ENCODE peak calls at places on chromosomes 6 and 20, in six cellular contexts. X, J, Y, N, D and B are unnamed samples.
A peak's percentile ranks its signal among the peaks of the same experiment; 100 is the strongest.

GRCh38 chr6:89353118-89353556 is 615 bp upstream of the UBE2J1 start:
- DNase-seq in D (no peak), Y (no peak), N (no peak), J (no peak), X (no peak), B (no peak)

GRCh38 chr6:13513606-13514502 is 26.5 kb upstream of the GFOD1 start:
- DNase-seq in D (no peak), J (no peak), Y (no peak), X (no peak), N (no peak), B (no peak)

GRCh38 chr6:113359155-113360140 is 497.7 kb upstream of the MARCKS start:
- DNase-seq in D (no peak), Y (peak; percentile 63), X (no peak), N (no peak), J (no peak), B (no peak)

GRCh38 chr20:4820833-4821518 is 99.3 kb downstream of the PRND start:
- DNase-seq in X (no peak), D (peak; percentile 18), Y (peak; percentile 63), J (peak; percentile 81), N (no peak), B (no peak)

GRCh38 chr20:43911066-43911465 is 3.6 kb upstream of the TOX2 start:
- DNase-seq in Y (peak; percentile 80), J (peak; percentile 62), N (no peak), X (no peak), D (peak; percentile 63), B (no peak)

GRCh38 chr6:165222315-165223025 is 86.9 kb downstream of the C6orf118 start:
- DNase-seq in Y (no peak), D (no peak), J (no peak), N (no peak), X (no peak), B (no peak)

GRCh38 chr6:38805682-38806081 is 90.6 kb downstream of the DNAH8 start:
- DNase-seq in D (no peak), J (no peak), N (no peak), Y (no peak), X (no peak), B (no peak)

GRCh38 chr6:45619211-45619760 is 241.6 kb upstream of the SUPT3H start:
- DNase-seq in Y (peak; percentile 47), X (no peak), J (no peak), D (no peak), N (no peak), B (no peak)

GRCh38 chr20:63223121-63223825 is 7.3 kb upstream of the YTHDF1 start:
- DNase-seq in J (peak; percentile 56), Y (peak; percentile 50), N (peak; percentile 62), X (peak; percentile 70), D (peak; percentile 89), B (peak; percentile 57)

GRCh38 chr6:10205892-10206291 is 209.0 kb downstream of the TFAP2A start:
- DNase-seq in Y (no peak), X (no peak), J (no peak), D (no peak), N (no peak), B (no peak)

GRCh38 chr6:155154158-155154830 is 109.5 kb upstream of the CLDN20 start:
- DNase-seq in D (no peak), Y (peak; percentile 91), N (no peak), J (no peak), X (peak; percentile 79), B (no peak)

GRCh38 chr6:163195721-163196691 is 218.5 kb upstream of the QKI start:
- DNase-seq in X (no peak), J (no peak), N (no peak), D (no peak), Y (no peak), B (no peak)

GRCh38 chr20:57548177-57549058 is 12.5 kb upstream of the PCK1 start:
- DNase-seq in X (no peak), N (peak; percentile 22), Y (peak; percentile 56), J (peak; percentile 38), D (no peak), B (no peak)

GRCh38 chr20:15675813-15676484 is 897.3 kb downstream of the KIF16B start:
- DNase-seq in X (no peak), J (no peak), Y (no peak), D (no peak), N (no peak), B (no peak)

GRCh38 chr20:23596856-23597255 is 8.9 kb downstream of the CST9 start:
- DNase-seq in J (no peak), N (no peak), Y (peak; percentile 36), D (no peak), X (no peak), B (no peak)

GRCh38 chr6:2884817-2885216 is 18.3 kb downstream of the SERPINB9 start:
- DNase-seq in J (no peak), X (no peak), Y (no peak), D (no peak), N (no peak), B (no peak)

GRCh38 chr6:80771941-80772340 is 665.5 kb downstream of the BCKDHB start:
- DNase-seq in J (no peak), X (no peak), Y (peak; percentile 60), N (no peak), D (peak; percentile 82), B (peak; percentile 49)

GRCh38 chr20:61120595-61121515 is 131.2 kb upstream of the CDH4 start:
- DNase-seq in N (peak; percentile 61), J (peak; percentile 67), Y (peak; percentile 59), D (peak; percentile 88), X (peak; percentile 74), B (peak; percentile 66)

GRCh38 chr6:135537782-135538301 is 40.3 kb upstream of the AHI1 start:
- DNase-seq in X (no peak), N (no peak), D (peak; percentile 63), Y (peak; percentile 84), J (no peak), B (no peak)

GRCh38 chr20:40468759-40469158 is 220.3 kb downstream of the MAFB start:
- DNase-seq in N (no peak), D (no peak), X (no peak), J (no peak), Y (no peak), B (no peak)

GRCh38 chr20:40467703-40468411 is 221.2 kb downstream of the MAFB start:
- DNase-seq in Y (no peak), D (no peak), J (no peak), N (no peak), X (no peak), B (no peak)

GRCh38 chr20:40472905-40473304 is 216.1 kb downstream of the MAFB start:
- DNase-seq in J (no peak), D (no peak), Y (no peak), N (no peak), X (no peak), B (no peak)

GRCh38 chr20:40470313-40471260 is 218.4 kb downstream of the MAFB start:
- DNase-seq in N (peak; percentile 11), J (peak; percentile 43), X (peak; percentile 5), Y (peak; percentile 5), D (no peak), B (no peak)

DNA sequence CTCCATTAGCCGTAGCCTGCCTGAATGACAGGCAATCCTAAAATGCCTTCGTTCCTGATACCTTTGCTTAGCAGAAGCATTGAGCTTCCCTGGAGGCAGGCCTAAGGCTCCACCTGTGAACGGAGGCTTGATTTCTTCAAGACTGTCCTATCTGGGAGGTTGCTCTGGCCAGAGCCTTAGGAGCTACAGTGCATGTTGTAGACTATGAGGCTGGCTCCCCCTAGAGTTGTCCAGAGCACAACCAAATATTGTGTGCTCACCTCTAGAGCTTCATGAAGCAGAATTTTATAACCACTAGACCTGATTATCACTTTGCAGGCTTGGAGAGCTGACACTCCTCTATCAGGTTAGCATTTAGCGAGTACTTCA is 217.8 kb downstream of the MAFB start:
- DNase-seq in J (peak; percentile 17), X (peak; percentile 5), D (peak; percentile 82), Y (peak; percentile 5), N (peak; percentile 44), B (peak; percentile 7)
- TF ChIP-seq CTCF in J (no peak), X (peak; percentile 18), D (peak; percentile 80), Y (peak; percentile 13), N (no peak), B (no peak)

GRCh38 chr20:53336892-53337291 is 256.7 kb downstream of the ZNF217 start:
- DNase-seq in N (no peak), X (no peak), D (no peak), J (no peak), Y (no peak), B (no peak)
- TF ChIP-seq CTCF in N (no peak), X (peak; percentile 37), D (peak; percentile 50), J (no peak), Y (no peak), B (no peak)

DNA sequence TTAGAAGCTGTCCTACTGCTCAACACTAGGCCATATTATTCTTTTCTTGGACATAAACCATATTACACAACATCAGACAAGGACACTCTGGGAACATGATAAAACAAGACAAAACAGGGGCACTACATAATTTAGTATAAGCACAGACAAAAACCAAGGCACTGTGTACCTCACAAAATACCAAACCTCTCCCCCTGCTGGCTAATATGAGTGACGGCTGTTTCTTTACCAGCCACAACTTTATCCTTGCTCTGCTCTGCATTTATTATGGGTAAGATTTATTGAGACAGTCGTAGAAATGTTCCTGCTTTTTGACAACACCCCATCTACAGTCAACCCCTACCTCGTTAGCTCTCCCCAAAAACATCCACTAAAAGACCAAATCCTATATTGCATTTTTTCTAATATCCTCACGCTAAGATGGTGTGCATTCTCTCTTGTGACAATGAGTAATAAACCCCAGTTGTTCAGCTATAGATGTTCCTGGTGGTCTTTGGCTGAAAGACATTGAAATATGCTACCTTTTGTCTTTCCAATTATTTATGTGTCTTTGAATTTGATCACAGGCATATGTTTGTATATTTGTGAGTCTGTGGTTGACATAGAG is 23.8 kb upstream of the POLR1H start:
- DNase-seq in J (no peak), X (peak; percentile 20), Y (peak; percentile 49), N (no peak), D (no peak), B (no peak)
- TF ChIP-seq CTCF in J (peak; percentile 45), X (peak; percentile 62), Y (peak; percentile 72), N (peak; percentile 29), D (peak; percentile 78), B (peak; percentile 62)

GRCh38 chr6:70210462-70210861 is 92.4 kb downstream of the COL9A1 start:
- DNase-seq in X (no peak), N (no peak), J (no peak), D (no peak), Y (peak; percentile 33), B (no peak)
- TF ChIP-seq CTCF in X (peak; percentile 13), N (no peak), J (peak; percentile 9), D (peak; percentile 69), Y (peak; percentile 45), B (no peak)

GRCh38 chr6:105179244-105180065 is at the start of gene POPDC3:
- DNase-seq in N (no peak), D (peak; percentile 89), X (peak; percentile 14), Y (peak; percentile 47), J (peak; percentile 29), B (peak; percentile 46)
- TF ChIP-seq CTCF in N (no peak), D (peak; percentile 60), X (no peak), Y (peak; percentile 11), J (no peak), B (no peak)